ENCODE peak calls at places on chromosomes 1 and 21, in nine cellular contexts. N is GM12865, F is BE2C, M is IMR-90, Z is left ventricle myocardium inferior, U is lower leg skin, O is coronary artery, Y is RWPE1, H is astrocyte of the cerebellum. J is an unnamed sample.

GRCh38 chr1:228394571-228395394 is 11.9 kb downstream of the TRIM11 start:
- DNase-seq in N (no peak), F (no peak), M (no peak), Z (no peak), U (no peak), O (peak; percentile 65), Y (no peak), H (no peak), J (no peak)

GRCh38 chr1:151196292-151196800 is 2.0 kb upstream of the PIP5K1A start:
- DNase-seq in N (peak; percentile 80), F (peak; percentile 72), M (peak; percentile 85), Z (peak; percentile 20), U (peak; percentile 82), O (no peak), Y (peak; percentile 59), H (peak; percentile 81), J (peak; percentile 80)

GRCh38 chr1:226017070-226017469 is 17.9 kb upstream of the SDE2 start:
- DNase-seq in N (no peak), F (no peak), M (no peak), Z (no peak), U (no peak), O (no peak), Y (no peak), H (no peak), J (no peak)

GRCh38 chr1:236425031-236425663 is 31.1 kb downstream of the EDARADD start:
- DNase-seq in N (peak; percentile 83), F (no peak), M (no peak), Z (no peak), U (no peak), O (peak; percentile 21), Y (no peak), H (no peak), J (peak; percentile 30)

GRCh38 chr1:106956721-106957120 is 99.8 kb upstream of the PRMT6 start:
- DNase-seq in N (no peak), F (no peak), M (peak; percentile 0), Z (no peak), U (no peak), O (no peak), Y (no peak), H (no peak), J (no peak)

GRCh38 chr1:12204140-12204539 is 25.7 kb upstream of the VPS13D start:
- DNase-seq in N (peak; percentile 50), F (no peak), M (no peak), Z (no peak), U (no peak), O (no peak), Y (no peak), H (no peak), J (no peak)

GRCh38 chr1:183554577-183554976 is 35.7 kb downstream of the NCF2 start:
- DNase-seq in N (no peak), F (no peak), M (no peak), Z (no peak), U (no peak), O (no peak), Y (no peak), H (no peak), J (no peak)

GRCh38 chr1:23719162-23719820 is 24.0 kb upstream of the ELOA start:
- DNase-seq in N (peak; percentile 73), F (no peak), M (peak; percentile 85), Z (no peak), U (no peak), O (no peak), Y (no peak), H (peak; percentile 23), J (no peak)

GRCh38 chr1:48225579-48225978 is 3.1 kb downstream of the SLC5A9 start:
- DNase-seq in N (no peak), F (no peak), M (no peak), Z (no peak), U (no peak), O (no peak), Y (no peak), H (no peak), J (no peak)

GRCh38 chr1:58465825-58466617 is 80.5 kb downstream of the OMA1 start:
- DNase-seq in N (no peak), F (no peak), M (no peak), Z (no peak), U (no peak), O (no peak), Y (no peak), H (peak; percentile 71), J (no peak)

GRCh38 chr21:33014331-33014730 is 11.4 kb upstream of the OLIG2 start:
- DNase-seq in N (no peak), F (no peak), M (no peak), Z (no peak), U (no peak), O (no peak), Y (no peak), H (no peak), J (no peak)

GRCh38 chr1:219310181-219310728 is 136.6 kb downstream of the LYPLAL1 start:
- DNase-seq in N (no peak), F (no peak), M (no peak), Z (no peak), U (no peak), O (no peak), Y (no peak), H (no peak), J (no peak)

GRCh38 chr1:151907363-151908139 is 1.8 kb downstream of the THEM4 start:
- DNase-seq in N (no peak), F (no peak), M (no peak), Z (no peak), U (no peak), O (no peak), Y (no peak), H (no peak), J (no peak)

GRCh38 chr1:32775640-32776337 is 41.4 kb downstream of the YARS1 start:
- DNase-seq in N (no peak), F (no peak), M (peak; percentile 76), Z (no peak), U (no peak), O (no peak), Y (no peak), H (no peak), J (no peak)

GRCh38 chr1:231714440-231714839 is 87.8 kb downstream of the DISC1 start:
- DNase-seq in N (no peak), F (no peak), M (no peak), Z (no peak), U (no peak), O (no peak), Y (no peak), H (no peak), J (no peak)

GRCh38 chr1:238789916-238790667 is 596.3 kb upstream of the CHRM3 start:
- DNase-seq in N (no peak), F (peak; percentile 16), M (no peak), Z (no peak), U (no peak), O (no peak), Y (no peak), H (no peak), J (no peak)

GRCh38 chr1:163060343-163061007 is 8.7 kb upstream of the RGS4 start:
- DNase-seq in N (no peak), F (no peak), M (no peak), Z (no peak), U (no peak), O (no peak), Y (no peak), H (no peak), J (no peak)
- TF ChIP-seq CTCF in N (no peak), F (no peak), M (no peak), Z (no peak), U (no peak), O (no peak), Y (no peak), H (no peak), J (no peak)

GRCh38 chr1:6534248-6534647 is 20.1 kb downstream of the NOL9 start:
- DNase-seq in N (no peak), F (no peak), M (no peak), Z (no peak), U (no peak), O (no peak), Y (no peak), H (no peak), J (no peak)
- TF ChIP-seq CTCF in N (no peak), F (no peak), M (no peak), Z (no peak), U (no peak), O (no peak), Y (no peak), H (no peak), J (no peak)

GRCh38 chr1:44213222-44214112 is at the start of gene DMAP1:
- DNase-seq in N (peak; percentile 91), F (peak; percentile 69), M (peak; percentile 83), Z (peak; percentile 80), U (peak; percentile 78), O (peak; percentile 91), Y (peak; percentile 74), H (peak; percentile 66), J (peak; percentile 79)
- TF ChIP-seq CTCF in N (no peak), F (no peak), M (peak; percentile 2), Z (no peak), U (no peak), O (no peak), Y (no peak), H (no peak), J (no peak)

DNA sequence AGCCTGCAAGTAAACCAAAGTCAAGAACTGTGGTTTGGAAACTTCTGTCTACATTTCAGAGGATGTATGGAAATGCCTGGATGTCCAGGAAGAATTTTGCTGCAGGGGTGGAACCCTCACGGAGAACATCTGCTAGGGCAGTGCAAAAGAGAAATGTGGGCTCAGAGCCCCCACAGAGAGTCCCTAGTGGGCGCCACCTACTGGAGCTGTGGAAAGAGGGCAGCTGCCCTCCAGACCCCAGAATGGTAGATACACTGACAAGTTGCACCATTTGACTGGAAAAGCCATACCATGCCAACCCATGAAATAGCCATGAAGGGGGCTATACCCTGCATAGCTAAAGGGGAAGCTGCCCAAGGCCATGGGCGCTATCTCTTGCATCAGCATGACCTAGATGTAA is 1672.4 kb downstream of the KCNT2 start:
- DNase-seq in N (no peak), F (no peak), M (no peak), Z (no peak), U (no peak), O (no peak), Y (no peak), H (no peak), J (no peak)
- TF ChIP-seq CTCF in N (peak; percentile 13), F (peak; percentile 25), M (no peak), Z (no peak), U (no peak), O (no peak), Y (no peak), H (no peak), J (no peak)

GRCh38 chr1:54488065-54488750 is 59.8 kb upstream of the ACOT11 start:
- DNase-seq in N (peak; percentile 88), F (peak; percentile 86), M (peak; percentile 80), Z (peak; percentile 95), U (peak; percentile 87), O (peak; percentile 95), Y (peak; percentile 94), H (peak; percentile 65), J (peak; percentile 96)
- TF ChIP-seq CTCF in N (no peak), F (no peak), M (peak; percentile 1), Z (no peak), U (no peak), O (no peak), Y (no peak), H (peak; percentile 32), J (no peak)

GRCh38 chr1:2104621-2105427 is 54.6 kb downstream of the PRKCZ start:
- DNase-seq in N (no peak), F (no peak), M (peak; percentile 30), Z (no peak), U (no peak), O (no peak), Y (no peak), H (no peak), J (no peak)
- TF ChIP-seq CTCF in N (no peak), F (no peak), M (no peak), Z (no peak), U (no peak), O (no peak), Y (no peak), H (no peak), J (no peak)

J was measured in Calu3.